ENCODE peak calls at places on chromosomes 13 and 19, in eight cellular contexts. V, X, Q, B, Y, G, W and N are unnamed samples.

GRCh38 chr13:92265408-92265807 is 867.0 kb downstream of the GPC5 start:
- DNase-seq in V (no peak), X (no peak), Q (no peak), B (peak; percentile 0), Y (no peak), G (no peak), W (no peak), N (no peak)

GRCh38 chr19:38898788-38899446 is 501 bp downstream of the SIRT2 start:
- DNase-seq in V (no peak), X (no peak), Q (no peak), B (peak; percentile 19), Y (no peak), G (no peak), W (no peak), N (no peak)

GRCh38 chr19:3655402-3656072 is 28.9 kb upstream of the CACTIN start:
- DNase-seq in V (no peak), X (no peak), Q (no peak), B (peak; percentile 95), Y (peak; percentile 88), G (peak; percentile 37), W (no peak), N (no peak)

GRCh38 chr19:55484571-55485438 is at the start of gene NAT14:
- DNase-seq in V (peak; percentile 80), X (no peak), Q (no peak), B (peak; percentile 48), Y (peak; percentile 79), G (peak; percentile 53), W (no peak), N (peak; percentile 83)

GRCh38 chr19:9757544-9758501 is 10.7 kb downstream of the ZNF846 start:
- DNase-seq in V (no peak), X (no peak), Q (no peak), B (no peak), Y (no peak), G (no peak), W (no peak), N (no peak)

GRCh38 chr13:42109957-42110356 is 61.5 kb downstream of the DGKH start:
- DNase-seq in V (no peak), X (no peak), Q (no peak), B (no peak), Y (no peak), G (no peak), W (no peak), N (no peak)

GRCh38 chr19:19642506-19643157 is 825 bp downstream of the GMIP start:
- DNase-seq in V (no peak), X (no peak), Q (no peak), B (no peak), Y (peak; percentile 36), G (peak; percentile 23), W (no peak), N (peak; percentile 48)

GRCh38 chr13:90420683-90421082 is 926.8 kb upstream of the MIR17HG start:
- DNase-seq in V (no peak), X (no peak), Q (no peak), B (peak; percentile 13), Y (no peak), G (no peak), W (no peak), N (no peak)

GRCh38 chr13:42996584-42996983 is 4.5 kb upstream of the EPSTI1 start:
- DNase-seq in V (no peak), X (no peak), Q (no peak), B (peak; percentile 98), Y (no peak), G (no peak), W (no peak), N (no peak)

GRCh38 chr19:56113071-56113632 is 7.9 kb downstream of the ZNF787 start:
- DNase-seq in V (no peak), X (no peak), Q (no peak), B (no peak), Y (no peak), G (no peak), W (no peak), N (no peak)

GRCh38 chr13:105814219-105814901 is 721.1 kb downstream of the EFNB2 start:
- DNase-seq in V (no peak), X (no peak), Q (no peak), B (no peak), Y (no peak), G (no peak), W (no peak), N (no peak)

GRCh38 chr13:37667631-37668161 is 69.1 kb upstream of the POSTN start:
- DNase-seq in V (no peak), X (no peak), Q (no peak), B (no peak), Y (peak; percentile 70), G (no peak), W (no peak), N (no peak)

GRCh38 chr13:104315606-104316005 is 1249.4 kb upstream of the SLC10A2 start:
- DNase-seq in V (no peak), X (no peak), Q (no peak), B (peak; percentile 97), Y (no peak), G (no peak), W (no peak), N (no peak)

GRCh38 chr13:92896842-92897241 is 329.8 kb upstream of the GPC6 start:
- DNase-seq in V (no peak), X (no peak), Q (no peak), B (peak; percentile 21), Y (peak; percentile 55), G (no peak), W (no peak), N (no peak)

GRCh38 chr19:13060964-13061927 is 41.4 kb downstream of the LYL1 start:
- DNase-seq in V (peak; percentile 86), X (peak; percentile 84), Q (peak; percentile 17), B (peak; percentile 69), Y (peak; percentile 85), G (peak; percentile 91), W (peak; percentile 84), N (peak; percentile 81)

DNA sequence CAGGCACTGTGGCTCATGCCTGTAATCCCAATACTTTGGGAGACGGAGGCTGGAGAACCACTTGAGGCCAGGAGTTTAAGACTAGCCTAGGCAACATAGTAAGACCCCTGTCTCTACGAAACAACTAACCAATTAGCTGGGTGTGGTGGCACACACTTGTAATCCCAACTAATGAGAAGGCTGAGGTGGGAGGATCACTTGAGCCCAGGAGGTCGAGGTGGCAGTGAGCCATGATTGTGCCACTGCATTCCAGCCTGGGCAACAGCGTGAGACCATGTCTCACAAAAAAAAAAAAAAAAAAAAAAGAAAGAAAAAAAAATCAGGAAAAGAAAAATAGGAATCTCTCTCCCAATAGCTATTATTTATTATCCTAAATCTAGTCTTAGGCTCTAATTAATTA is 56.8 kb upstream of the UBAC2 start:
- DNase-seq in V (no peak), X (no peak), Q (no peak), B (no peak), Y (no peak), G (no peak), W (no peak), N (no peak)
- TF ChIP-seq CTCF in V (no peak), X (no peak), Q (no peak), B (no peak), Y (no peak), G (no peak), W (no peak), N (no peak)

DNA sequence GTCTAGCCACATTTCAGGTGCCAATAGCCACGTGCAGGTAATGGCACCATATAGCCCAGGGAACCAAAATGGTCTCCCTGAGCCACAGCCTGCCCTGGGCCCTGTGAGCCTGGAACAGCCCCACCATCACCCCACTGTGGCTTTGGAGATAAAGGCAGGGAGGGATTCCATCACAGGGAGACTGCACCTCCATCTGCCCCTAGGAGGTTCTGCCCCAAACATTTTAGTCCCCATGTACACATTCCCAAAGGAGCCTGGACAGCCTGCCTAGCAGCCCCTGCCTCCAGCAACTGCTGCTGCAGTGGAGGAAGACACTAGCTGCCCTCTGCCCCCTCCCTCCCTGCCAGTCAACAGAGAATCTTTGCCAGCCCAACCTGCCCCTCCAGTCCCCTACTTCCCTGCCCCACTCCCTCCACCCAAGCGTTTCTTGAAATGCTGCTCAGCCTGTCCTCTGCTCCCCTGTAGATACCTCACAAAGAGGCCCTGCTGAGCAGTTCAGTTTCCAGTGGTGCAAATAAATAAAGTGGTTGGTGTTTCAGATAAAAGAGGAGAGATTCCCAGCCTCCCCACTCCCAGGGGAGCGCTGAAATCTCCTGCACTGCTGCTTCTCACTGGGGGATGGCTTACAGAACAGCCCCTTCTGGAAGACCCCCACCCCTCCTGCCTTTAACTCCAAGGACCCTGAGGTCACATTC is 921.8 kb downstream of the UQCRFS1 start:
- DNase-seq in V (no peak), X (no peak), Q (no peak), B (no peak), Y (peak; percentile 41), G (no peak), W (no peak), N (no peak)
- H3K4me1 ChIP-seq in V (peaks cover 9% of the 10 kb centered on the region), X (no peaks in the 10 kb centered on the region), Q (no peaks in the 10 kb centered on the region), B (no peaks in the 10 kb centered on the region), Y (peaks cover 6% of the 10 kb centered on the region), G (no peaks in the 10 kb centered on the region), W (no peaks in the 10 kb centered on the region), N (no peaks in the 10 kb centered on the region)

DNA sequence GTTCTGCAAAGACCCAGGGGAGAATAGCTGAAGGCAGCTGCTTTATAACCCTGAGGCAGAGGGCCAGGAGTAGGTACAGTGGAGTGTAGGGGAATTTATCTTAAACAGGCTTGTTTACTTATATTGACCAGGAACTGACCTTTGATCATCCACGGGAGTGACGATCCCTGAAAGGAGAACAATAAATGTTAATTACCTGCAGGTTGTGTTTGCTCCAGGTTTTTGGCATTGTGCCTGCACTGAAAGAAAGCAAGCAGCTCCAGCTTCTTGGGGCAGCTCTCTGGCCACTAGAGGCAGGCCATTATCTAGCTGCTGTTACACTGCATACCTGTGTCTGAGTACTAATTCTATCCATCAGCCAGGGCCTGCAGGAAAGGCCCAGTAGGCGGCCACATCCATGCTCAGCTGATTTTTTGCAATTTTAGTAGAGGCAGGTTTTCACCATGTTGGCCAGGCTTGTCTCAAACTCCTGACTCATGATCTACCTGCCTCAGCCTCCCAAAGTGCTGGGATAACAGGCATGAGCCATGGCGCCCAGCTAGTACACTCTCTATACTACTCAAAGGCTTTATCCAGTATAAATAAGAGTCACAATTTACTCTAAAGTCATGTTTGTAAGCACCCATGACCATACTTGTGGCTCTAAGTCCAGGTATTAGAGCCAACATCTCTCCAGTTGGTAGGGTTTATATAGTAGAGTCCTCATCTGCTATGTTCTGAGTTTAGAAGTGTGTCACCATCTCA is 8.5 kb upstream of the ZNF91 start:
- DNase-seq in V (no peak), X (no peak), Q (no peak), B (no peak), Y (no peak), G (peak; percentile 87), W (no peak), N (no peak)
- TF ChIP-seq CTCF in V (no peak), X (no peak), Q (no peak), B (no peak), Y (no peak), G (peak; percentile 82), W (no peak), N (no peak)

DNA sequence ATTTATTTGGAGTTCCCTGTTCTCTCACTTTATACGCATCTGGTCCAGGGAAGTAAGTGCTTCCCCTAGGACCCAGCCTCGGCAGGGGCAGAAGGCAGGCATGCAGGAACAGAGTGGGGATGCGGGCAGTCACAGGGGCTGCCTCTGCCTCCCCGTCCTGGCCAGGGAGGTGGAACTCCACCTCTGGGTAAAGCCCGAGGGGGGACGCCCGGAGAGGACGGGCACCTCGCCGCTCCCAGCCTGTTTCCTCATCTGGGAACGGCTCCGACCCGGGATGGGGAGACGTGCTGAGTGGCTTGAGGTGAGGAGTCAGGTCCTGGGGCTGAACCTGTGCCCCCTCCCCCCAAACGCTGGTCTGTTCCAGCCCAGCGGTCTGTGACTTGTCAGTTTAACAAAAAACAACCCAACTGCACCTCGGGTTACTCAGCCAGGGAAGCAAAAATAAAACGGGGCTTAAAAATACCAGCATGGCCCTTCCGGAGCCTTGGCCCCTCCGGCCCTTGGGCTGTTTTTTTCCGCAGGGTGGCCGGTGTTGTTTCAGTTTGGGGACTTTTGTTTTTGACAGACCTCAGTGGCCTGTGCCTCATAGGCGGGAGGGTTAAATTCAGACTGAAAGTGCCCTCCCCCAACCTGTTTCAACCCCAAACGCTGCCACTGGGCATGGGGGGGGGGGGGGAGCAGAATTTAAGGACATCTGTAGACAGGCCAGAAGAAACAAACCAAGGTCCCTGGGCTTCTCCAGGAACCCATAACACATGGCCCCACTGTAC is 4.1 kb downstream of the TCF3 start:
- DNase-seq in V (no peak), X (no peak), Q (no peak), B (no peak), Y (no peak), G (peak; percentile 61), W (no peak), N (no peak)
- H3K4me1 ChIP-seq in V (peaks cover 6% of the 10 kb centered on the region), X (peaks cover 4% of the 10 kb centered on the region), Q (peaks cover 12% of the 10 kb centered on the region), B (peaks cover 3% of the 10 kb centered on the region), Y (peaks cover 15% of the 10 kb centered on the region), G (peaks cover 8% of the 10 kb centered on the region), W (no peaks in the 10 kb centered on the region), N (peaks cover 22% of the 10 kb centered on the region)